ENCODE peak calls at places on chromosomes 11 and 22, in four cellular contexts. One of them, this sample, is unnamed.

GRCh38 chr11:71279916-71280645 is 27.7 kb upstream of the SHANK2 start:
- DNase-seq in NCI-H460: no peak
- DNase-seq in AG08396: no peak
- DNase-seq in NAMALWA: no peak
- DNase-seq in this sample: no peak

GRCh38 chr11:58060939-58061672 is 30.4 kb downstream of the OR6Q1 start:
- DNase-seq in NCI-H460: no peak
- DNase-seq in AG08396: no peak
- DNase-seq in NAMALWA: no peak
- DNase-seq in this sample: no peak

GRCh38 chr22:20650294-20651207 is 123.4 kb upstream of the SERPIND1 start:
- DNase-seq in NCI-H460: no peak
- DNase-seq in AG08396: no peak
- DNase-seq in NAMALWA: no peak
- DNase-seq in this sample: no peak

GRCh38 chr11:94193288-94193687 is 64.6 kb downstream of the PANX1 start:
- DNase-seq in NCI-H460: no peak
- DNase-seq in AG08396: peak; percentile 59
- DNase-seq in NAMALWA: no peak
- DNase-seq in this sample: no peak

GRCh38 chr11:2885017-2885675 is 429 bp downstream of the CDKN1C start:
- DNase-seq in NCI-H460: no peak
- DNase-seq in AG08396: peak; percentile 86
- DNase-seq in NAMALWA: no peak
- DNase-seq in this sample: no peak

GRCh38 chr11:121249039-121249663 is 43.4 kb upstream of the SC5D start:
- DNase-seq in NCI-H460: peak; percentile 26
- DNase-seq in AG08396: peak; percentile 58
- DNase-seq in NAMALWA: peak; percentile 66
- DNase-seq in this sample: peak; percentile 74

GRCh38 chr11:44602810-44603410 is 37.4 kb downstream of the CD82 start:
- DNase-seq in NCI-H460: no peak
- DNase-seq in AG08396: no peak
- DNase-seq in NAMALWA: no peak
- DNase-seq in this sample: no peak

GRCh38 chr11:100827934-100828661 is 141.0 kb downstream of the ARHGAP42 start:
- DNase-seq in NCI-H460: peak; percentile 9
- DNase-seq in AG08396: no peak
- DNase-seq in NAMALWA: peak; percentile 66
- DNase-seq in this sample: peak; percentile 32

GRCh38 chr11:73085189-73085875 is 56.8 kb downstream of the FCHSD2 start:
- DNase-seq in NCI-H460: no peak
- DNase-seq in AG08396: no peak
- DNase-seq in NAMALWA: no peak
- DNase-seq in this sample: no peak

GRCh38 chr11:12003329-12003728 is 5.1 kb downstream of the DKK3 start:
- DNase-seq in NCI-H460: no peak
- DNase-seq in AG08396: no peak
- DNase-seq in NAMALWA: no peak
- DNase-seq in this sample: no peak

GRCh38 chr11:57163160-57163868 is 18.4 kb upstream of the LRRC55 start:
- DNase-seq in NCI-H460: no peak
- DNase-seq in AG08396: no peak
- DNase-seq in NAMALWA: no peak
- DNase-seq in this sample: no peak

GRCh38 chr22:23828800-23829680 is 9.8 kb downstream of the DERL3 start:
- DNase-seq in NCI-H460: no peak
- DNase-seq in AG08396: no peak
- DNase-seq in NAMALWA: no peak
- DNase-seq in this sample: no peak

GRCh38 chr22:37740455-37741311 is 43.8 kb downstream of the TRIOBP start:
- DNase-seq in NCI-H460: no peak
- DNase-seq in AG08396: no peak
- DNase-seq in NAMALWA: no peak
- DNase-seq in this sample: no peak

GRCh38 chr22:49699476-49699875 is 128.2 kb downstream of the BRD1 start:
- DNase-seq in NCI-H460: no peak
- DNase-seq in AG08396: no peak
- DNase-seq in NAMALWA: no peak
- DNase-seq in this sample: no peak

GRCh38 chr11:35238882-35239281 is 99.9 kb downstream of the CD44 start:
- DNase-seq in NCI-H460: no peak
- DNase-seq in AG08396: no peak
- DNase-seq in NAMALWA: no peak
- DNase-seq in this sample: no peak

GRCh38 chr22:47943729-47944700 is 1181.6 kb downstream of the TBC1D22A start:
- DNase-seq in NCI-H460: no peak
- DNase-seq in AG08396: no peak
- DNase-seq in NAMALWA: no peak
- DNase-seq in this sample: no peak

GRCh38 chr11:66962247-66962646 is 4.1 kb upstream of the PC start:
- DNase-seq in NCI-H460: no peak
- DNase-seq in AG08396: no peak
- DNase-seq in NAMALWA: no peak
- DNase-seq in this sample: no peak

GRCh38 chr11:128516467-128516778 is 70.9 kb downstream of the ETS1 start:
- DNase-seq in NCI-H460: no peak
- DNase-seq in AG08396: no peak
- DNase-seq in NAMALWA: no peak
- DNase-seq in this sample: no peak

GRCh38 chr11:117182551-117182935 is 4.0 kb downstream of the SIDT2 start:
- DNase-seq in NCI-H460: no peak
- DNase-seq in AG08396: no peak
- DNase-seq in NAMALWA: no peak
- DNase-seq in this sample: no peak

GRCh38 chr22:43919106-43919965 is 4.3 kb upstream of the PNPLA3 start:
- DNase-seq in NCI-H460: no peak
- DNase-seq in AG08396: peak; percentile 42
- DNase-seq in NAMALWA: no peak
- DNase-seq in this sample: no peak

GRCh38 chr11:13717331-13717730 is 48.9 kb downstream of the FAR1 start:
- DNase-seq in NCI-H460: no peak
- DNase-seq in AG08396: peak; percentile 8
- DNase-seq in NAMALWA: no peak
- DNase-seq in this sample: peak; percentile 63

GRCh38 chr11:70020336-70021214 is 57.5 kb upstream of the ANO1 start:
- DNase-seq in NCI-H460: no peak
- DNase-seq in AG08396: no peak
- DNase-seq in NAMALWA: no peak
- DNase-seq in this sample: no peak

GRCh38 chr11:6321356-6321755 is 1.1 kb upstream of the CAVIN3 start:
- DNase-seq in NCI-H460: no peak
- DNase-seq in AG08396: no peak
- DNase-seq in NAMALWA: no peak
- DNase-seq in this sample: no peak

GRCh38 chr22:44574057-44574456 is 76.0 kb upstream of the RTL6 start:
- DNase-seq in NCI-H460: peak; percentile 38
- DNase-seq in AG08396: peak; percentile 57
- DNase-seq in NAMALWA: no peak
- DNase-seq in this sample: peak; percentile 42

GRCh38 chr11:102147031-102147430 is 36.8 kb downstream of the YAP1 start:
- DNase-seq in NCI-H460: no peak
- DNase-seq in AG08396: no peak
- DNase-seq in NAMALWA: no peak
- DNase-seq in this sample: no peak

GRCh38 chr11:62018978-62019664 is 51.7 kb upstream of the FTH1 start:
- DNase-seq in NCI-H460: no peak
- DNase-seq in AG08396: no peak
- DNase-seq in NAMALWA: no peak
- DNase-seq in this sample: no peak

GRCh38 chr22:36569999-36570398 is 41.0 kb upstream of the EIF3D start:
- DNase-seq in NCI-H460: no peak
- DNase-seq in AG08396: peak; percentile 53
- DNase-seq in NAMALWA: no peak
- DNase-seq in this sample: no peak

GRCh38 chr11:118660646-118661424 is 18.6 kb downstream of the TREH start:
- DNase-seq in NCI-H460: no peak
- DNase-seq in AG08396: no peak
- DNase-seq in NAMALWA: no peak
- DNase-seq in this sample: no peak

GRCh38 chr22:41524283-41524682 is 20.0 kb downstream of the POLR3H start:
- DNase-seq in NCI-H460: no peak
- DNase-seq in AG08396: peak; percentile 81
- DNase-seq in NAMALWA: no peak
- DNase-seq in this sample: no peak

This sample was measured in COLO829.